ENCODE peak calls at places on chromosomes 5 and 9, in six cellular contexts. One of them, this sample, is unnamed. For H3K4me1, the result is how much of the 10 kb centered on the place peaks cover.

GRCh38 chr9:35829764-35830096 is 702 bp downstream of the TMEM8B start:
- ATAC-seq in HCT116: no peak
- ATAC-seq in HepG2: peak
- ATAC-seq in GM12878: peak
- ATAC-seq in Panc1: no peak
- ATAC-seq in upper lobe of left lung: no peak
- ATAC-seq in this sample: no peak

GRCh38 chr5:128537306-128537998 is 593 bp downstream of the FBN2 start:
- ATAC-seq in HCT116: no peak
- ATAC-seq in HepG2: peak
- ATAC-seq in GM12878: no peak
- ATAC-seq in Panc1: no peak
- ATAC-seq in upper lobe of left lung: peak
- ATAC-seq in this sample: peak

GRCh38 chr5:173833200-173833599 is 54.9 kb upstream of the CPEB4 start:
- ATAC-seq in HCT116: no peak
- ATAC-seq in HepG2: no peak
- ATAC-seq in GM12878: no peak
- ATAC-seq in Panc1: no peak
- ATAC-seq in upper lobe of left lung: peak
- ATAC-seq in this sample: peak

GRCh38 chr5:72633041-72633445 is 125.8 kb upstream of the ZNF366 start:
- ATAC-seq in HCT116: no peak
- ATAC-seq in HepG2: no peak
- ATAC-seq in GM12878: no peak
- ATAC-seq in Panc1: no peak
- ATAC-seq in upper lobe of left lung: peak
- ATAC-seq in this sample: peak

GRCh38 chr5:29042152-29042551 is 2003.8 kb upstream of the CDH9 start:
- ATAC-seq in HCT116: no peak
- ATAC-seq in HepG2: no peak
- ATAC-seq in GM12878: no peak
- ATAC-seq in Panc1: no peak
- ATAC-seq in upper lobe of left lung: no peak
- ATAC-seq in this sample: no peak

GRCh38 chr5:133063965-133064364 is 12.2 kb downstream of the HSPA4 start:
- ATAC-seq in HCT116: peak
- ATAC-seq in HepG2: no peak
- ATAC-seq in GM12878: no peak
- ATAC-seq in Panc1: no peak
- ATAC-seq in upper lobe of left lung: no peak
- ATAC-seq in this sample: no peak

GRCh38 chr5:43515678-43516048 is 715 bp upstream of the C5orf34 start:
- ATAC-seq in HCT116: no peak
- ATAC-seq in HepG2: no peak
- ATAC-seq in GM12878: no peak
- ATAC-seq in Panc1: no peak
- ATAC-seq in upper lobe of left lung: no peak
- ATAC-seq in this sample: no peak

GRCh38 chr5:178483620-178484019 is 106.6 kb downstream of the COL23A1 start:
- ATAC-seq in HCT116: no peak
- ATAC-seq in HepG2: no peak
- ATAC-seq in GM12878: no peak
- ATAC-seq in Panc1: no peak
- ATAC-seq in upper lobe of left lung: peak
- ATAC-seq in this sample: no peak

GRCh38 chr5:960551-960950 is 48.1 kb upstream of the NKD2 start:
- ATAC-seq in HCT116: no peak
- ATAC-seq in HepG2: no peak
- ATAC-seq in GM12878: no peak
- ATAC-seq in Panc1: no peak
- ATAC-seq in upper lobe of left lung: no peak
- ATAC-seq in this sample: no peak

GRCh38 chr9:97307500-97308163 is at the start of gene CCDC180:
- ATAC-seq in HCT116: no peak
- ATAC-seq in HepG2: no peak
- ATAC-seq in GM12878: no peak
- ATAC-seq in Panc1: no peak
- ATAC-seq in upper lobe of left lung: peak
- ATAC-seq in this sample: peak

GRCh38 chr5:19855929-19856328 is 132.1 kb downstream of the CDH18 start:
- ATAC-seq in HCT116: no peak
- ATAC-seq in HepG2: no peak
- ATAC-seq in GM12878: no peak
- ATAC-seq in Panc1: no peak
- ATAC-seq in upper lobe of left lung: no peak
- ATAC-seq in this sample: no peak

GRCh38 chr5:171580506-171581265 is 161.2 kb downstream of the FGF18 start:
- ATAC-seq in HCT116: no peak
- ATAC-seq in HepG2: no peak
- ATAC-seq in GM12878: no peak
- ATAC-seq in Panc1: no peak
- ATAC-seq in upper lobe of left lung: peak
- ATAC-seq in this sample: no peak

GRCh38 chr5:139685886-139686285 is 37.7 kb downstream of the CXXC5 start:
- ATAC-seq in HCT116: no peak
- ATAC-seq in HepG2: no peak
- ATAC-seq in GM12878: no peak
- ATAC-seq in Panc1: no peak
- ATAC-seq in upper lobe of left lung: no peak
- ATAC-seq in this sample: no peak

GRCh38 chr5:139684881-139685749 is 37.0 kb downstream of the CXXC5 start:
- ATAC-seq in HCT116: peak
- ATAC-seq in HepG2: peak
- ATAC-seq in GM12878: no peak
- ATAC-seq in Panc1: peak
- ATAC-seq in upper lobe of left lung: no peak
- ATAC-seq in this sample: peak

GRCh38 chr5:139687656-139688055 is 39.5 kb downstream of the CXXC5 start:
- ATAC-seq in HCT116: no peak
- ATAC-seq in HepG2: no peak
- ATAC-seq in GM12878: no peak
- ATAC-seq in Panc1: no peak
- ATAC-seq in upper lobe of left lung: no peak
- ATAC-seq in this sample: no peak

GRCh38 chr5:139686919-139687421 is 38.8 kb downstream of the CXXC5 start:
- ATAC-seq in HCT116: no peak
- ATAC-seq in HepG2: peak
- ATAC-seq in GM12878: no peak
- ATAC-seq in Panc1: no peak
- ATAC-seq in upper lobe of left lung: peak
- ATAC-seq in this sample: no peak

GRCh38 chr5:139686356-139686918 is 38.3 kb downstream of the CXXC5 start:
- ATAC-seq in HCT116: no peak
- ATAC-seq in HepG2: no peak
- ATAC-seq in GM12878: no peak
- ATAC-seq in Panc1: no peak
- ATAC-seq in upper lobe of left lung: no peak
- ATAC-seq in this sample: no peak
- H3K4me1 ChIP-seq in HCT116: under half
- H3K4me1 ChIP-seq in HepG2: half or more
- H3K4me1 ChIP-seq in GM12878: under half
- H3K4me1 ChIP-seq in Panc1: half or more
- H3K4me1 ChIP-seq in upper lobe of left lung: under half
- H3K4me1 ChIP-seq in this sample: under half

GRCh38 chr5:60487885-60488425 is 212.0 kb downstream of the DEPDC1B start:
- ATAC-seq in HCT116: no peak
- ATAC-seq in HepG2: peak
- ATAC-seq in GM12878: no peak
- ATAC-seq in Panc1: no peak
- ATAC-seq in upper lobe of left lung: no peak
- ATAC-seq in this sample: no peak
- TF ChIP-seq POLR2AphosphoS5 in HCT116: no peak
- TF ChIP-seq POLR2AphosphoS5 in HepG2: no peak
- TF ChIP-seq POLR2AphosphoS5 in GM12878: no peak
- TF ChIP-seq POLR2AphosphoS5 in Panc1: no peak
- TF ChIP-seq POLR2AphosphoS5 in upper lobe of left lung: no peak
- TF ChIP-seq POLR2AphosphoS5 in this sample: no peak

GRCh38 chr5:147485814-147486213 is 24.1 kb downstream of the DPYSL3 start:
- ATAC-seq in HCT116: no peak
- ATAC-seq in HepG2: no peak
- ATAC-seq in GM12878: no peak
- ATAC-seq in Panc1: no peak
- ATAC-seq in upper lobe of left lung: no peak
- ATAC-seq in this sample: no peak

GRCh38 chr5:147483961-147484707 is 25.7 kb downstream of the DPYSL3 start:
- ATAC-seq in HCT116: no peak
- ATAC-seq in HepG2: no peak
- ATAC-seq in GM12878: peak
- ATAC-seq in Panc1: no peak
- ATAC-seq in upper lobe of left lung: peak
- ATAC-seq in this sample: peak

GRCh38 chr5:147483197-147483790 is 26.6 kb downstream of the DPYSL3 start:
- ATAC-seq in HCT116: no peak
- ATAC-seq in HepG2: no peak
- ATAC-seq in GM12878: no peak
- ATAC-seq in Panc1: no peak
- ATAC-seq in upper lobe of left lung: no peak
- ATAC-seq in this sample: no peak

GRCh38 chr5:147485046-147485445 is 24.8 kb downstream of the DPYSL3 start:
- ATAC-seq in HCT116: no peak
- ATAC-seq in HepG2: no peak
- ATAC-seq in GM12878: no peak
- ATAC-seq in Panc1: no peak
- ATAC-seq in upper lobe of left lung: peak
- ATAC-seq in this sample: no peak

DNA sequence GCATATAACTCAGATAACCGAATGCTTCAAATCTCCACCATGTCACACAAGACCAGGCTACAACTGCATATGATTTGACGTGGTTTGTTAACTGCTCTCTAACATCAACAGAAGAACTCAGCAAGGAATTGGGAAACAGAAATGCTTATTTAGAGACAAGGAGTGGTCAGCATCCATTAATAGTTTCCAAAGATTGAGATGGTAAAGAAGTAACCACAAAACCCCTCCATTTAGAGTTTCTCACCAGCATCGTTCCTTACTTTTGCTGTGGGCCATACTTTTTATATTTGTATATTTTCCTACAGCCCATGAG is 25.2 kb downstream of the DPYSL3 start:
- ATAC-seq in HCT116: no peak
- ATAC-seq in HepG2: no peak
- ATAC-seq in GM12878: no peak
- ATAC-seq in Panc1: no peak
- ATAC-seq in upper lobe of left lung: no peak
- ATAC-seq in this sample: peak
- H3K4me1 ChIP-seq in HCT116: under half
- H3K4me1 ChIP-seq in HepG2: under half
- H3K4me1 ChIP-seq in GM12878: under half
- H3K4me1 ChIP-seq in Panc1: under half
- H3K4me1 ChIP-seq in upper lobe of left lung: under half
- H3K4me1 ChIP-seq in this sample: under half

GRCh38 chr9:89386797-89387196 is 68.5 kb downstream of the SECISBP2 start:
- ATAC-seq in HCT116: no peak
- ATAC-seq in HepG2: no peak
- ATAC-seq in GM12878: no peak
- ATAC-seq in Panc1: no peak
- ATAC-seq in upper lobe of left lung: no peak
- ATAC-seq in this sample: no peak
- TF ChIP-seq POLR2AphosphoS5 in HCT116: no peak
- TF ChIP-seq POLR2AphosphoS5 in HepG2: no peak
- TF ChIP-seq POLR2AphosphoS5 in GM12878: no peak
- TF ChIP-seq POLR2AphosphoS5 in Panc1: no peak
- TF ChIP-seq POLR2AphosphoS5 in upper lobe of left lung: no peak
- TF ChIP-seq POLR2AphosphoS5 in this sample: no peak

GRCh38 chr5:140325486-140325885 is 20.9 kb downstream of the HBEGF start:
- ATAC-seq in HCT116: no peak
- ATAC-seq in HepG2: no peak
- ATAC-seq in GM12878: no peak
- ATAC-seq in Panc1: no peak
- ATAC-seq in upper lobe of left lung: no peak
- ATAC-seq in this sample: no peak

GRCh38 chr5:140324834-140325195 is 21.6 kb downstream of the HBEGF start:
- ATAC-seq in HCT116: no peak
- ATAC-seq in HepG2: no peak
- ATAC-seq in GM12878: no peak
- ATAC-seq in Panc1: no peak
- ATAC-seq in upper lobe of left lung: peak
- ATAC-seq in this sample: no peak

GRCh38 chr5:140329739-140330481 is 16.5 kb downstream of the HBEGF start:
- ATAC-seq in HCT116: no peak
- ATAC-seq in HepG2: no peak
- ATAC-seq in GM12878: no peak
- ATAC-seq in Panc1: peak
- ATAC-seq in upper lobe of left lung: no peak
- ATAC-seq in this sample: no peak

GRCh38 chr5:140327589-140327988 is 18.8 kb downstream of the HBEGF start:
- ATAC-seq in HCT116: no peak
- ATAC-seq in HepG2: peak
- ATAC-seq in GM12878: no peak
- ATAC-seq in Panc1: no peak
- ATAC-seq in upper lobe of left lung: no peak
- ATAC-seq in this sample: no peak

GRCh38 chr5:140328036-140328764 is 18.2 kb downstream of the HBEGF start:
- ATAC-seq in HCT116: no peak
- ATAC-seq in HepG2: peak
- ATAC-seq in GM12878: peak
- ATAC-seq in Panc1: no peak
- ATAC-seq in upper lobe of left lung: no peak
- ATAC-seq in this sample: no peak
- H3K4me1 ChIP-seq in HCT116: under half
- H3K4me1 ChIP-seq in HepG2: half or more
- H3K4me1 ChIP-seq in GM12878: under half
- H3K4me1 ChIP-seq in Panc1: under half
- H3K4me1 ChIP-seq in upper lobe of left lung: under half
- H3K4me1 ChIP-seq in this sample: under half

This sample was measured in gastroesophageal sphincter.